ENCODE peak calls at places on chromosomes 3 and 15, in four cellular contexts. C, W, Y and M are unnamed samples.

GRCh38 chr15:38905634-38906033 is 341.0 kb upstream of the RASGRP1 start:
- DNase-seq in C (no peak), W (no peak), Y (peak; percentile 27), M (no peak)

GRCh38 chr3:119359476-119359998 is 65.4 kb downstream of the ARHGAP31 start:
- DNase-seq in C (no peak), W (no peak), Y (no peak), M (no peak)

GRCh38 chr3:111768571-111769100 is 90.4 kb upstream of the PHLDB2 start:
- DNase-seq in C (no peak), W (peak; percentile 99), Y (peak; percentile 97), M (no peak)

GRCh38 chr3:154040283-154040682 is 80.9 kb upstream of the ARHGEF26 start:
- DNase-seq in C (peak; percentile 12), W (peak; percentile 28), Y (peak; percentile 46), M (no peak)

GRCh38 chr15:90099868-90100854 is 2.1 kb downstream of the IDH2 start:
- DNase-seq in C (no peak), W (peak; percentile 83), Y (peak; percentile 94), M (no peak)

GRCh38 chr3:45951946-45952345 is 8.7 kb downstream of the CXCR6 start:
- DNase-seq in C (no peak), W (no peak), Y (no peak), M (no peak)

GRCh38 chr3:167919590-167919989 is 176.1 kb downstream of the GOLIM4 start:
- DNase-seq in C (no peak), W (no peak), Y (no peak), M (no peak)

GRCh38 chr3:141840737-141841544 is 35.5 kb upstream of the ATP1B3 start:
- DNase-seq in C (no peak), W (peak; percentile 86), Y (peak; percentile 61), M (no peak)

GRCh38 chr15:100544946-100545345 is 16.2 kb upstream of the CERS3 start:
- DNase-seq in C (no peak), W (no peak), Y (no peak), M (no peak)

GRCh38 chr15:80093854-80094418 is 34.5 kb downstream of the ZFAND6 start:
- DNase-seq in C (no peak), W (peak; percentile 73), Y (no peak), M (peak; percentile 64)

GRCh38 chr3:123392871-123393620 is 55.8 kb downstream of the ADCY5 start:
- DNase-seq in C (no peak), W (no peak), Y (no peak), M (no peak)

GRCh38 chr3:33063651-33064051 is 33.3 kb downstream of the GLB1 start:
- DNase-seq in C (no peak), W (peak; percentile 60), Y (peak; percentile 82), M (no peak)

GRCh38 chr3:55629432-55629831 is 142.3 kb upstream of the WNT5A start:
- DNase-seq in C (no peak), W (no peak), Y (no peak), M (no peak)

GRCh38 chr15:100671858-100672543 is 69.6 kb downstream of the ASB7 start:
- DNase-seq in C (peak; percentile 13), W (peak; percentile 61), Y (peak; percentile 68), M (no peak)

GRCh38 chr3:11565932-11566331 is 77.8 kb downstream of the VGLL4 start:
- DNase-seq in C (no peak), W (no peak), Y (no peak), M (no peak)

GRCh38 chr3:71226565-71227281 is 356.8 kb downstream of the FOXP1 start:
- DNase-seq in C (no peak), W (peak; percentile 27), Y (peak; percentile 25), M (peak; percentile 21)

GRCh38 chr3:159616234-159616825 is 372.3 kb upstream of the IL12A start:
- DNase-seq in C (no peak), W (peak; percentile 66), Y (peak; percentile 75), M (peak; percentile 60)

GRCh38 chr3:130604806-130605205 is 87.8 kb downstream of the COL6A6 start:
- DNase-seq in C (no peak), W (no peak), Y (no peak), M (no peak)

GRCh38 chr3:119240101-119240581 is 537 bp downstream of the B4GALT4 start:
- DNase-seq in C (peak; percentile 19), W (peak; percentile 19), Y (peak; percentile 39), M (peak; percentile 48)

GRCh38 chr15:34644061-34644460 is 60.6 kb upstream of the GOLGA8B start:
- DNase-seq in C (no peak), W (peak; percentile 56), Y (peak; percentile 88), M (no peak)

GRCh38 chr15:66842710-66843441 is 140.8 kb downstream of the SMAD6 start:
- DNase-seq in C (peak; percentile 20), W (peak; percentile 80), Y (peak; percentile 91), M (peak; percentile 67)

GRCh38 chr15:59157840-59158700 is 48.6 kb upstream of the LDHAL6B start:
- DNase-seq in C (peak; percentile 46), W (no peak), Y (no peak), M (no peak)

GRCh38 chr15:98076021-98076816 is 115.7 kb downstream of the ARRDC4 start:
- DNase-seq in C (no peak), W (peak; percentile 75), Y (peak; percentile 33), M (peak; percentile 41)

GRCh38 chr15:31570591-31570990 is 244.0 kb downstream of the KLF13 start:
- DNase-seq in C (no peak), W (no peak), Y (no peak), M (no peak)

GRCh38 chr3:185215873-185216586 is 37.8 kb downstream of the EHHADH start:
- DNase-seq in C (no peak), W (peak; percentile 45), Y (peak; percentile 50), M (no peak)

GRCh38 chr3:42635111-42635510 is 18.4 kb upstream of the ZBTB47 start:
- DNase-seq in C (no peak), W (peak; percentile 21), Y (peak; percentile 55), M (no peak)

GRCh38 chr15:89723031-89723430 is 28.0 kb downstream of the MESP1 start:
- DNase-seq in C (no peak), W (no peak), Y (no peak), M (no peak)

GRCh38 chr3:194587438-194587931 is 45.7 kb downstream of the TMEM44 start:
- DNase-seq in C (no peak), W (peak; percentile 96), Y (peak; percentile 54), M (no peak)

GRCh38 chr15:71374607-71375352 is 259.5 kb downstream of the THSD4 start:
- DNase-seq in C (no peak), W (peak; percentile 88), Y (peak; percentile 79), M (no peak)

GRCh38 chr15:91508633-91509032 is 344.9 kb upstream of the SLCO3A1 start:
- DNase-seq in C (no peak), W (peak; percentile 39), Y (peak; percentile 51), M (no peak)

GRCh38 chr3:87025636-87026035 is 34.7 kb upstream of the VGLL3 start:
- DNase-seq in C (peak; percentile 52), W (no peak), Y (peak; percentile 18), M (no peak)

GRCh38 chr3:50274371-50275104 is 4.3 kb upstream of the LSMEM2 start:
- DNase-seq in C (peak; percentile 29), W (peak; percentile 53), Y (peak; percentile 71), M (peak; percentile 85)

GRCh38 chr3:195416795-195417194 is 26.0 kb downstream of the ACAP2 start:
- DNase-seq in C (no peak), W (no peak), Y (no peak), M (no peak)

GRCh38 chr3:134846084-134846483 is 51.0 kb downstream of the EPHB1 start:
- DNase-seq in C (no peak), W (no peak), Y (no peak), M (no peak)